ENCODE peak calls at places on chromosomes 7 and 10, in seven cellular contexts. P is retinal pigment epithelial cell, X is AG04450, N is upper lobe of left lung, Z is AG09309, W is IMR-90, J is NB4. I is an unnamed sample.

GRCh38 chr10:48587101-48587500 is 17.8 kb downstream of the ARHGAP22 start:
- DNase-seq in Z (no peak), N (peak; percentile 9), X (no peak), W (no peak), J (no peak), P (no peak), I (no peak)

GRCh38 chr7:88111136-88111748 is 108.6 kb downstream of the SRI start:
- DNase-seq in J (peak; percentile 66), X (no peak), N (no peak), P (peak; percentile 11), Z (peak; percentile 11), W (peak; percentile 41), I (peak; percentile 68)

GRCh38 chr10:4851846-4852245 is 25.8 kb downstream of the AKR1E2 start:
- DNase-seq in P (no peak), X (no peak), N (no peak), W (no peak), J (no peak), Z (no peak), I (peak; percentile 15)

GRCh38 chr10:97796651-97797050 is 24.9 kb upstream of the SFRP5 start:
- DNase-seq in W (no peak), P (no peak), J (no peak), Z (no peak), N (no peak), X (no peak), I (no peak)

GRCh38 chr7:126818393-126819196 is 434.1 kb downstream of the GRM8 start:
- DNase-seq in J (no peak), P (no peak), W (no peak), X (no peak), N (no peak), Z (no peak), I (no peak)

GRCh38 chr7:124922200-124922599 is 7.4 kb downstream of the POT1 start:
- DNase-seq in X (no peak), Z (no peak), J (no peak), W (peak; percentile 10), N (no peak), P (no peak), I (no peak)

GRCh38 chr10:113718974-113719822 is 32.3 kb upstream of the PLEKHS1 start:
- DNase-seq in Z (no peak), N (no peak), X (no peak), P (no peak), W (no peak), J (no peak), I (no peak)

GRCh38 chr10:15719062-15719898 is 442 bp downstream of the ITGA8 start:
- DNase-seq in Z (no peak), X (no peak), N (peak; percentile 78), W (no peak), P (no peak), J (no peak), I (no peak)

GRCh38 chr7:51229620-51230323 is 86.8 kb downstream of the COBL start:
- DNase-seq in Z (no peak), P (no peak), J (no peak), X (no peak), W (no peak), N (peak; percentile 22), I (no peak)

GRCh38 chr10:85139124-85139523 is 810.7 kb downstream of the CCSER2 start:
- DNase-seq in W (no peak), J (no peak), P (no peak), X (no peak), Z (no peak), N (no peak), I (no peak)

GRCh38 chr7:28988091-28988490 is 30.0 kb upstream of the TRIL start:
- DNase-seq in J (no peak), N (no peak), Z (no peak), W (peak; percentile 38), P (no peak), X (no peak), I (peak; percentile 74)

GRCh38 chr10:114110174-114110972 is 63.6 kb downstream of the CCDC186 start:
- DNase-seq in Z (no peak), W (no peak), P (no peak), J (peak; percentile 30), X (no peak), N (no peak), I (peak; percentile 1)

GRCh38 chr7:112937651-112938390 is 147.6 kb upstream of the TMEM168 start:
- DNase-seq in N (no peak), Z (peak; percentile 55), P (no peak), X (no peak), W (peak; percentile 45), J (no peak), I (peak; percentile 8)

GRCh38 chr10:60473557-60473956 is 83.9 kb upstream of the ANK3 start:
- DNase-seq in Z (no peak), J (no peak), N (no peak), P (no peak), W (no peak), X (no peak), I (no peak)

GRCh38 chr10:93072713-93073538 is 767 bp upstream of the CYP26A1 start:
- DNase-seq in N (peak; percentile 46), P (no peak), X (no peak), Z (no peak), W (no peak), J (no peak), I (no peak)

GRCh38 chr10:93071177-93071472 is 2.6 kb upstream of the CYP26A1 start:
- DNase-seq in N (no peak), W (no peak), Z (no peak), P (no peak), J (no peak), X (no peak), I (no peak)

GRCh38 chr10:93073539-93074136 is at the start of gene CYP26A1:
- DNase-seq in N (peak; percentile 80), W (no peak), Z (no peak), P (no peak), J (no peak), X (no peak), I (no peak)

GRCh38 chr10:93071674-93072224 is 1.9 kb upstream of the CYP26A1 start:
- DNase-seq in P (no peak), N (peak; percentile 77), W (no peak), X (no peak), Z (no peak), J (peak; percentile 25), I (no peak)

GRCh38 chr10:93072225-93072712 is 1.4 kb upstream of the CYP26A1 start:
- DNase-seq in J (no peak), Z (no peak), P (no peak), X (no peak), N (peak; percentile 45), W (no peak), I (no peak)
- H3K4me3 ChIP-seq in J (peak overlapping the region; percentile 25), Z (no peak overlapping the region), P (peak overlapping the region; percentile 58), X (peak overlapping the region; percentile 34), N (no peak overlapping the region), W (no peak overlapping the region), I (no peak overlapping the region)

DNA sequence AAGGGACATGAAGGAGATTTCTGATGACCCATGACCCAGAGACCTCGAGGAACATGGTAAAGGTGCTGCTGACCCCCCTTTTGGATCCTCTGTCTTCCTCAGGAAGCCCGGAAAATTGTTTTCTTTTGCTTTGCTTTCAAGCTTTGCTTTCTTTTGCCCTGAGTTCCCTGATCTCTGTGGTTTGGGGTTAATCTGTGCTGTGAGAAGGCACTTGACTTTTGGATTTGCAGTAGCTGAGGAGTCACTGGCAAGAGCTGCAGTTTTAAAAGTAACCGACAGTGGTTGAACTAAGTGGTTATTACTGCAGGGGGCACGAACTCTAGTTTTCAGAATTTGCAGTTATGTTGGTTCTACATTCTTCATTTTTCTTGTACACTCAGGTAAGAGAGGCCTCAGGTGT is 53.0 kb downstream of the PDZD8 start:
- DNase-seq in X (no peak), N (no peak), Z (no peak), J (no peak), W (no peak), P (no peak), I (peak; percentile 5)
- TF ChIP-seq CTCF in X (no peak), N (no peak), Z (no peak), J (no peak), W (no peak), P (peak; percentile 19), I (no peak)

GRCh38 chr7:43926193-43927043 is at the start of gene UBE2D4:
- DNase-seq in J (peak; percentile 91), N (peak; percentile 98), Z (no peak), W (peak; percentile 56), X (no peak), P (peak; percentile 22), I (peak; percentile 58)

GRCh38 chr7:43927810-43928209 is 1.6 kb downstream of the UBE2D4 start:
- DNase-seq in J (no peak), Z (no peak), P (no peak), X (no peak), W (no peak), N (no peak), I (no peak)

GRCh38 chr7:43921423-43921822 is 4.8 kb upstream of the UBE2D4 start:
- DNase-seq in X (no peak), J (no peak), P (peak; percentile 42), N (no peak), W (no peak), Z (no peak), I (no peak)

GRCh38 chr7:43922726-43923125 is 3.5 kb upstream of the UBE2D4 start:
- DNase-seq in N (no peak), X (no peak), W (no peak), J (no peak), Z (no peak), P (no peak), I (no peak)
- H3K4me3 ChIP-seq in N (no peak overlapping the region), X (no peak overlapping the region), W (no peak overlapping the region), J (no peak overlapping the region), Z (no peak overlapping the region), P (no peak overlapping the region), I (no peak overlapping the region)

GRCh38 chr7:151865070-151865670 is 11.7 kb downstream of the PRKAG2 start:
- DNase-seq in J (no peak), Z (no peak), P (no peak), N (peak; percentile 78), W (no peak), X (no peak), I (no peak)

GRCh38 chr7:151864561-151864960 is 12.4 kb downstream of the PRKAG2 start:
- DNase-seq in W (no peak), X (no peak), J (no peak), P (no peak), N (no peak), Z (no peak), I (no peak)

GRCh38 chr7:151864081-151864480 is 12.8 kb downstream of the PRKAG2 start:
- DNase-seq in P (no peak), N (no peak), J (no peak), Z (no peak), X (no peak), W (no peak), I (no peak)

GRCh38 chr7:151862606-151863381 is 14.1 kb downstream of the PRKAG2 start:
- DNase-seq in P (no peak), Z (no peak), N (no peak), X (no peak), J (no peak), W (no peak), I (no peak)

GRCh38 chr7:151863386-151864079 is 13.4 kb downstream of the PRKAG2 start:
- DNase-seq in X (no peak), J (peak; percentile 36), W (no peak), N (no peak), P (no peak), Z (no peak), I (no peak)
- TF ChIP-seq CTCF in X (no peak), J (no peak), W (no peak), N (no peak), P (no peak), Z (no peak), I (no peak)

GRCh38 chr7:47293884-47294568 is 287.9 kb downstream of the TNS3 start:
- DNase-seq in J (peak; percentile 91), W (peak; percentile 51), Z (no peak), N (no peak), X (no peak), P (no peak), I (peak; percentile 82)
- H3K4me3 ChIP-seq in J (no peak overlapping the region), W (no peak overlapping the region), Z (no peak overlapping the region), N (no peak overlapping the region), X (no peak overlapping the region), P (no peak overlapping the region), I (no peak overlapping the region)